ENCODE peak calls at places on chromosomes 3 and 15, in eight cellular contexts. D is A549; J is neuronal stem cell; Z is CD8-positive, alpha-beta T cell; H is CD8-positive, alpha-beta memory T cell; Q is CD4-positive, alpha-beta T cell; O is mucosa of descending colon; A is psoas muscle. K is an unnamed sample. For H3K9me3, the result is how much of the 10 kb centered on the place peaks cover.

GRCh38 chr3:15899438-15899837 is 101.7 kb upstream of the ANKRD28 start:
- DNase-seq in O (no peak), D (peak), Q (no peak), Z (no peak), J (no peak), A (no peak), H (no peak), K (no peak)

GRCh38 chr15:59303641-59304433 is 68.8 kb downstream of the MYO1E start:
- DNase-seq in A (no peak), Q (no peak), O (no peak), Z (no peak), D (peak), J (no peak), H (no peak), K (no peak)

GRCh38 chr15:96352594-96353377 is 22.3 kb downstream of the NR2F2 start:
- DNase-seq in J (no peak), Z (no peak), A (no peak), O (no peak), Q (no peak), D (no peak), H (no peak), K (no peak)

GRCh38 chr3:143859465-143860203 is 11.4 kb upstream of the SLC9A9 start:
- DNase-seq in Q (no peak), A (no peak), J (no peak), D (no peak), Z (no peak), O (no peak), H (no peak), K (no peak)

GRCh38 chr3:43766672-43767465 is 76.1 kb downstream of the ABHD5 start:
- DNase-seq in Q (no peak), D (peak), A (no peak), O (no peak), H (no peak), Z (no peak), J (no peak), K (no peak)

GRCh38 chr3:59424268-59425010 is 374.6 kb upstream of the CFAP20DC start:
- DNase-seq in J (no peak), O (no peak), H (peak), D (no peak), A (no peak), Z (no peak), Q (no peak), K (peak)

GRCh38 chr15:63363292-63363691 is 18.4 kb downstream of the CA12 start:
- DNase-seq in D (no peak), J (no peak), H (no peak), Q (no peak), O (no peak), A (no peak), Z (no peak), K (no peak)

GRCh38 chr3:54771050-54771449 is 156.8 kb downstream of the LRTM1 start:
- DNase-seq in Z (no peak), D (no peak), H (no peak), J (no peak), Q (no peak), O (no peak), A (no peak), K (no peak)

GRCh38 chr3:151697496-151697895 is 36.2 kb upstream of the AADACL2 start:
- DNase-seq in H (no peak), J (no peak), Q (no peak), Z (no peak), A (no peak), D (peak), O (no peak), K (no peak)

GRCh38 chr3:162338514-162338913 is 841.9 kb downstream of the OTOL1 start:
- DNase-seq in Z (no peak), J (no peak), D (no peak), Q (no peak), H (no peak), O (no peak), A (no peak), K (no peak)

GRCh38 chr3:41200669-41201021 is 1.3 kb downstream of the CTNNB1 start:
- DNase-seq in H (peak), O (peak), Z (peak), A (no peak), Q (peak), J (peak), D (no peak), K (no peak)

GRCh38 chr3:188169826-188170455 is 16.0 kb downstream of the LPP start:
- DNase-seq in D (no peak), A (no peak), Z (no peak), Q (no peak), H (no peak), O (no peak), J (no peak), K (no peak)

GRCh38 chr3:42080452-42080872 is 10.7 kb upstream of the TRAK1 start:
- DNase-seq in J (no peak), Z (no peak), O (peak), H (no peak), Q (no peak), D (peak), A (no peak), K (no peak)

GRCh38 chr3:52280046-52280445 is 1.6 kb upstream of the WDR82 start:
- DNase-seq in Z (no peak), A (no peak), H (no peak), D (no peak), J (no peak), Q (no peak), O (no peak), K (no peak)

GRCh38 chr15:66621491-66622467 is 56.0 kb upstream of the LCTL start:
- DNase-seq in D (no peak), A (no peak), J (peak), Z (no peak), Q (no peak), O (no peak), H (no peak), K (no peak)

GRCh38 chr15:48336940-48337339 is 5.7 kb downstream of the DUT start:
- DNase-seq in H (peak), Q (no peak), J (peak), A (no peak), D (no peak), O (no peak), Z (no peak), K (no peak)

GRCh38 chr3:56233742-56234141 is 234.5 kb downstream of the ERC2 start:
- DNase-seq in H (no peak), Z (no peak), D (no peak), A (no peak), O (no peak), Q (no peak), J (no peak), K (no peak)

GRCh38 chr15:98898122-98898521 is 109.5 kb downstream of the PGPEP1L start:
- DNase-seq in Z (no peak), Q (no peak), H (no peak), A (no peak), J (no peak), D (peak), O (no peak), K (no peak)

DNA sequence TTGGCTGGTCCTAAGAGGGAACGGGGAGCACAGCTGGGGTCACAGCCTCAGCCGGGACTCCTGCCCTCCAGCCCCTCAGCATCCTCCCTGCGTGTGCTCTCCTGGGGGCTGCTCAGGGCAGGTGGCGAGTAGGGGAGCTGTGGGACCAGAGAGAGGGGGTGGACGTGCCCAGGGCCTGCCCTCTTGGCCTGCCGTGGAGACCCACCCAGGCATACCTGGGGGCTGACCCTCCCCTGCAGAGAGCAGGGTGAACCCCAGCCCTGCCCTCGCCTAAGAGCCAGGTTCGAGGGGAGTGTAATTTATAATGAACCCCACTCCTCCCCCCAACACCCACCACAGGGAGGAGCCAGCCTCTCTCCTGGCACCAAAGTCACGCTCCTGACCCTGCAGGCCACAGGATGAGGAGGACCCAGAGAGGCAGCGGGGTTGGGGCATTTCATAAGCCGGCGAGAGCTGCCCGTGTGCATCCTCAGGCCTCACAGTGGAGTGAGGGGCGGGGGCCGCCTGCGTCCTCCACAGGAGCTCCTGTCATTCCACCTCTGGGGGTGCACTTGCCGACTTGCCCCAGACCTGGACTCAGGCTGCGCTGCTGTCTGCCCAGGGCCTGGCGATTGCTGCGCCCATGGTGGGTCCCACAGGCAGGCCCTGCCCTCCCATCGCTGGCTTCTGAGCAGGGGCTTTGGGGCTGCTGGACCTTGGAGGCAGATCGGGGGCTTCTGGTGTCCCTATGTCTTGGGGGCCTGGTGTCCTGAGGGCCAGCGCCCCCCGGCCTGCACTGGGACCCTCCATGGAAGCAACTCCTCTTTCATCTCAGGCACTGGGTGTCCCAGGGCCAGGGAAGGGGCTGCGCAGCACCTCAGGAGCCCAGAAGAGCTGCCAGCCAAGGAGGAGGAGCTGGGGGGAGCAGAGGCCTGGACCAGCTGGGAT is 184.2 kb downstream of the GOLGA6L6 start:
- DNase-seq in O (no peak), J (no peak), H (no peak), D (peak), Q (no peak), A (peak), Z (peak), K (no peak)
- H3K9me3 ChIP-seq in O (half or more), J (under half), H (under half), D (under half), Q (under half), A (under half), Z (under half), K (under half)

DNA sequence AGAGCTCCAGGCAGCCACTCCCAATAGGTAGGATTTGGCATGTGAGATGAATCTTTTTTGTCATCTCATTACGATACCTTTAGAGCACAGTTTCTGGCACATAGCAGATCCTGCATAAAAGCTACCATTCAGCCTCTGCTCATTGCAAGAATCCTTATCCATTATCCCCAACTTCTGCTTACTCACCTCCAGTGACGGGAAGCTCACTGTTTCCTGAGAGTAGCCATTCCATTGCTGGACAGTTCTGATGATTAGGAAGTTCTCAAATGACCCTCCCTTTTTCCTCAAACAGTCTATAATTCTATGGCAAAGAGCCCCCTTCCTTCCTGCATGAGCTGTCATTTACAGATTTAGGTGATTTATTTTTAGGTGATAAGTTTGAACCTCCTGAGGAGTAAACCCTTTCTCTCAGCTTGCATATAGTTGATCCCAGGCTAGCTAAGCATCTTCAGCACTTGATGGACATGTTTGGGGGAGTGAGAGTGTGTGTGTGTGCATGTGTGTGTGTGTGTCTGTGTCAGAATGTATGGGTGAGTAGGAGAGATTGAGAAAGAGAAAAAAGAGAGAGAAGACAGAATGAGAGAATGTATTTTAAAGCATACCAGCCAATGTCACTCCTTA is 109.7 kb downstream of the LSM3 start:
- DNase-seq in D (no peak), J (no peak), O (no peak), A (no peak), Q (no peak), H (no peak), Z (no peak), K (no peak)
- H3K9me3 ChIP-seq in D (under half), J (under half), O (under half), A (under half), Q (under half), H (under half), Z (under half), K (under half)

GRCh38 chr15:41289953-41290352 is 42.4 kb downstream of the OIP5 start:
- DNase-seq in H (no peak), D (no peak), J (no peak), Z (no peak), O (no peak), Q (no peak), A (no peak), K (no peak)
- H3K9me3 ChIP-seq in H (under half), D (under half), J (under half), Z (under half), O (under half), Q (under half), A (under half), K (under half)

GRCh38 chr15:25207369-25207768 is 231.5 kb downstream of the UBE3A start:
- DNase-seq in J (no peak), O (no peak), Z (no peak), H (no peak), D (no peak), A (no peak), Q (no peak), K (no peak)
- H3K9me3 ChIP-seq in J (half or more), O (half or more), Z (under half), H (under half), D (under half), A (under half), Q (under half), K (under half)

GRCh38 chr3:7871161-7871560 is 630.5 kb upstream of the LMCD1 start:
- DNase-seq in D (no peak), A (no peak), J (no peak), O (no peak), H (no peak), Q (no peak), Z (no peak), K (no peak)

GRCh38 chr3:7867587-7867986 is 634.0 kb upstream of the LMCD1 start:
- DNase-seq in J (no peak), A (no peak), Q (no peak), Z (no peak), O (no peak), D (no peak), H (no peak), K (no peak)
- H3K9me3 ChIP-seq in J (under half), A (under half), Q (under half), Z (under half), O (under half), D (under half), H (under half), K (under half)

K was measured in T-helper 17 cell.